ENCODE peak calls at places on chromosome 21, in five cellular contexts. J is DMS79 treated with DMSO at 0.1 percent for 48 hours, B is C1 segment of cervical spinal cord, R is upper lobe of right lung, C is fibroblast of gingiva. K is an unnamed sample.

GRCh38 chr21:27681841-27682240 is 715.0 kb upstream of the ADAMTS5 start:
- DNase-seq in J (no peak), B (no peak), R (no peak), C (peak; percentile 7), K (no peak)

GRCh38 chr21:33892853-33893252 is 22.8 kb downstream of the ATP5PO start:
- DNase-seq in J (no peak), B (no peak), R (no peak), C (no peak), K (no peak)

GRCh38 chr21:15060776-15061175 is 4.0 kb downstream of the NRIP1 start:
- DNase-seq in J (no peak), B (no peak), R (no peak), C (no peak), K (no peak)

GRCh38 chr21:43740497-43741156 is 21.7 kb downstream of the PDXK start:
- DNase-seq in J (no peak), B (peak; percentile 10), R (peak; percentile 78), C (peak; percentile 38), K (no peak)

GRCh38 chr21:18801468-18801867 is 397.9 kb upstream of the TMPRSS15 start:
- DNase-seq in J (no peak), B (no peak), R (no peak), C (no peak), K (no peak)

GRCh38 chr21:35475006-35475405 is 425.9 kb upstream of the RUNX1 start:
- DNase-seq in J (no peak), B (no peak), R (no peak), C (peak; percentile 9), K (no peak)

GRCh38 chr21:45478816-45479669 is 63.2 kb downstream of the SLC19A1 start:
- DNase-seq in J (no peak), B (no peak), R (no peak), C (no peak), K (no peak)

GRCh38 chr21:43827015-43827611 is 37.7 kb downstream of the RRP1 start:
- DNase-seq in J (no peak), B (no peak), R (no peak), C (peak; percentile 53), K (peak; percentile 81)

GRCh38 chr21:36209626-36210171 is 53.1 kb downstream of the DOP1B start:
- DNase-seq in J (peak; percentile 10), B (peak; percentile 75), R (no peak), C (peak; percentile 50), K (no peak)

GRCh38 chr21:42189860-42190491 is 29.0 kb upstream of the ABCG1 start:
- DNase-seq in J (no peak), B (no peak), R (no peak), C (no peak), K (no peak)

GRCh38 chr21:42839271-42840231 is 39.8 kb downstream of the WDR4 start:
- DNase-seq in J (no peak), B (no peak), R (peak; percentile 59), C (no peak), K (no peak)

GRCh38 chr21:23401278-23401677 is 2206.0 kb downstream of the MRPL39 start:
- DNase-seq in J (no peak), B (no peak), R (no peak), C (no peak), K (no peak)

GRCh38 chr21:38789275-38789674 is 16.5 kb upstream of the ETS2 start:
- DNase-seq in J (no peak), B (no peak), R (no peak), C (no peak), K (no peak)

GRCh38 chr21:38989745-38990423 is 184.2 kb downstream of the ETS2 start:
- DNase-seq in J (peak; percentile 66), B (no peak), R (no peak), C (peak; percentile 50), K (peak; percentile 60)

GRCh38 chr21:44552681-44553080 is 1.4 kb upstream of the KRTAP10-2 start:
- DNase-seq in J (no peak), B (no peak), R (peak; percentile 36), C (no peak), K (no peak)

GRCh38 chr21:37784591-37785318 is 131.5 kb downstream of the KCNJ6 start:
- DNase-seq in J (no peak), B (no peak), R (no peak), C (no peak), K (no peak)

GRCh38 chr21:34166468-34166867 is 93.1 kb downstream of the MRPS6 start:
- DNase-seq in J (no peak), B (no peak), R (no peak), C (no peak), K (no peak)

GRCh38 chr21:35648512-35648911 is 411.8 kb downstream of the SETD4 start:
- DNase-seq in J (peak; percentile 39), B (no peak), R (no peak), C (no peak), K (no peak)

GRCh38 chr21:33685613-33686197 is 43.4 kb downstream of the ITSN1 start:
- DNase-seq in J (no peak), B (no peak), R (no peak), C (peak; percentile 85), K (no peak)

GRCh38 chr21:45894107-45894810 is 87.3 kb upstream of the COL6A1 start:
- DNase-seq in J (no peak), B (peak; percentile 99), R (no peak), C (peak; percentile 59), K (no peak)

GRCh38 chr21:27532081-27532480 is 565.2 kb upstream of the ADAMTS5 start:
- DNase-seq in J (no peak), B (no peak), R (no peak), C (no peak), K (no peak)

GRCh38 chr21:26499475-26499874 is 73.6 kb downstream of the CYYR1 start:
- DNase-seq in J (no peak), B (no peak), R (no peak), C (no peak), K (no peak)